ENCODE peak calls at places on chromosome 19, in ten cellular contexts. I is WTC11, T is left lung, S is spleen, F is omental fat pad, H is Calu3, V is AG10803, B is psoas muscle, L is cardiac fibroblast, Z is glutamatergic neuron. A is an unnamed sample.

GRCh38 chr19:46634045-46634655 is 1.9 kb downstream of the GNG8 start:
- DNase-seq in I (peak), T (peak), S (peak), F (no peak), H (peak), V (peak), B (peak), L (peak), Z (peak), A (peak)

GRCh38 chr19:46537136-46538097 is 41.8 kb upstream of the PNMA8B start:
- DNase-seq in I (peak), T (no peak), S (peak), F (peak), H (peak), V (peak), B (peak), L (peak), Z (peak), A (peak)

GRCh38 chr19:55112246-55112780 is 5.1 kb downstream of the PPP1R12C start:
- DNase-seq in I (no peak), T (no peak), S (no peak), F (no peak), H (no peak), V (no peak), B (peak), L (no peak), Z (no peak), A (no peak)

GRCh38 chr19:5824791-5825577 is 14.5 kb downstream of the FUT6 start:
- DNase-seq in I (no peak), T (no peak), S (no peak), F (no peak), H (no peak), V (no peak), B (no peak), L (no peak), Z (peak), A (no peak)

GRCh38 chr19:29263305-29264080 is 50.5 kb upstream of the UQCRFS1 start:
- DNase-seq in I (peak), T (no peak), S (no peak), F (peak), H (peak), V (peak), B (peak), L (peak), Z (peak), A (no peak)

GRCh38 chr19:34366670-34367423 is 1.9 kb downstream of the GPI start:
- DNase-seq in I (no peak), T (no peak), S (no peak), F (no peak), H (no peak), V (peak), B (peak), L (peak), Z (no peak), A (no peak)

GRCh38 chr19:4186087-4186993 is 3.9 kb downstream of the ANKRD24 start:
- DNase-seq in I (peak), T (peak), S (peak), F (peak), H (peak), V (peak), B (peak), L (peak), Z (peak), A (peak)

GRCh38 chr19:43469160-43469480 is 3.7 kb upstream of the LYPD3 start:
- DNase-seq in I (no peak), T (no peak), S (no peak), F (no peak), H (no peak), V (peak), B (no peak), L (no peak), Z (no peak), A (no peak)

GRCh38 chr19:19550454-19550842 is 12.4 kb downstream of the CILP2 start:
- DNase-seq in I (no peak), T (peak), S (no peak), F (no peak), H (no peak), V (peak), B (no peak), L (peak), Z (no peak), A (no peak)

GRCh38 chr19:57887195-57887941 is 1.5 kb downstream of the ZNF814 start:
- DNase-seq in I (peak), T (no peak), S (no peak), F (no peak), H (no peak), V (no peak), B (no peak), L (peak), Z (no peak), A (no peak)

GRCh38 chr19:32068805-32069204 is 276.6 kb upstream of the ZNF507 start:
- DNase-seq in I (no peak), T (no peak), S (no peak), F (no peak), H (no peak), V (no peak), B (no peak), L (no peak), Z (no peak), A (no peak)

GRCh38 chr19:5394907-5395505 is 54.4 kb upstream of the PTPRS start:
- DNase-seq in I (peak), T (no peak), S (no peak), F (no peak), H (no peak), V (no peak), B (no peak), L (no peak), Z (peak), A (no peak)

GRCh38 chr19:11378319-11379189 is 4.1 kb downstream of the SWSAP1 start:
- DNase-seq in I (peak), T (peak), S (peak), F (no peak), H (peak), V (peak), B (no peak), L (peak), Z (peak), A (no peak)

GRCh38 chr19:31066385-31066784 is 282.9 kb downstream of the TSHZ3 start:
- DNase-seq in I (no peak), T (no peak), S (no peak), F (no peak), H (no peak), V (peak), B (no peak), L (peak), Z (no peak), A (no peak)

GRCh38 chr19:15393963-15394362 is 14.4 kb upstream of the AKAP8 start:
- DNase-seq in I (no peak), T (no peak), S (no peak), F (no peak), H (no peak), V (peak), B (no peak), L (no peak), Z (no peak), A (no peak)

GRCh38 chr19:30107351-30107750 is 165.3 kb downstream of the URI1 start:
- DNase-seq in I (no peak), T (no peak), S (peak), F (no peak), H (no peak), V (no peak), B (no peak), L (no peak), Z (no peak), A (no peak)

GRCh38 chr19:29678484-29679106 is 13.3 kb downstream of the PLEKHF1 start:
- DNase-seq in I (no peak), T (peak), S (peak), F (no peak), H (no peak), V (no peak), B (peak), L (no peak), Z (peak), A (peak)

GRCh38 chr19:294341-294818 is 3.2 kb upstream of the PLPP2 start:
- DNase-seq in I (no peak), T (no peak), S (no peak), F (no peak), H (no peak), V (peak), B (peak), L (no peak), Z (no peak), A (no peak)

GRCh38 chr19:31976775-31977536 is 368.5 kb upstream of the ZNF507 start:
- DNase-seq in I (no peak), T (no peak), S (no peak), F (no peak), H (no peak), V (no peak), B (no peak), L (no peak), Z (no peak), A (no peak)

GRCh38 chr19:44585371-44586141 is 27.8 kb upstream of the IGSF23 start:
- DNase-seq in I (no peak), T (no peak), S (no peak), F (no peak), H (no peak), V (peak), B (no peak), L (peak), Z (no peak), A (no peak)

GRCh38 chr19:5804516-5805464 is at the start of gene NRTN:
- DNase-seq in I (peak), T (no peak), S (peak), F (no peak), H (peak), V (no peak), B (no peak), L (no peak), Z (peak), A (no peak)

GRCh38 chr19:1812426-1813196 is 535 bp upstream of the ATP8B3 start:
- DNase-seq in I (peak), T (peak), S (peak), F (peak), H (peak), V (peak), B (peak), L (peak), Z (peak), A (peak)

GRCh38 chr19:1811472-1811894 is 593 bp downstream of the ATP8B3 start:
- DNase-seq in I (no peak), T (peak), S (peak), F (peak), H (peak), V (peak), B (peak), L (peak), Z (peak), A (peak)

GRCh38 chr19:1810439-1811160 is 1.5 kb downstream of the ATP8B3 start:
- DNase-seq in I (no peak), T (no peak), S (peak), F (no peak), H (no peak), V (no peak), B (no peak), L (no peak), Z (peak), A (no peak)

GRCh38 chr19:1813197-1813836 is 1.2 kb upstream of the ATP8B3 start:
- DNase-seq in I (no peak), T (no peak), S (no peak), F (no peak), H (no peak), V (no peak), B (no peak), L (no peak), Z (no peak), A (no peak)

DNA sequence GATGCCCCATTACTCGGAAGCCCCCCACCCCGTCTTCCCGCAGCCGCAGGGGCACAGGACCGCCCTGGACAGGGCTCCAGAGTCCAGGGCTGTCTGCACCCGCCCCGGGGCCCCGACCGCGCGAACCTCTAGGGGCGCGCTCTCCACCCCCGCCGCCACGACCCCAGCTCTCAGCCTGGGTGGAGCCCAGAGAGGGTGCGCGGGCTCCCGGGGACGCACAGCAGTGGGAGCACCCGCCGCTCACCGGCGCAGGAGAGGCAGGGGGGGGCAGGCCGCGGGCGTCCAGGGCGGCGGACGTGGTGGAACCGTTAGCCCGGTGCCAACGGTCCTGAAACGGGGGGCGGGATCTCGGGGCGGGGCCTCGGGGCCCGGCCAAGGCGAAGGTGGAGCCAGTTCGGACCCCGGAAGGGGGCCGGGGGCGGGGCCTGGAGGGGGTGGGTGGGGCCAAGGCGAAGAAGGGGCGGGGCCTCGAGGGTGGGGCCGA is at the start of gene ATP8B3:
- DNase-seq in I (no peak), T (no peak), S (no peak), F (no peak), H (peak), V (no peak), B (no peak), L (no peak), Z (no peak), A (no peak)
- TF ChIP-seq CTCF in I (no peak), T (no peak), S (no peak), F (no peak), H (no peak), V (no peak), B (no peak), L (no peak), Z (no peak), A (peak)

GRCh38 chr19:18110833-18111232 is 13.3 kb downstream of the MAST3 start:
- DNase-seq in I (peak), T (peak), S (no peak), F (no peak), H (no peak), V (no peak), B (no peak), L (no peak), Z (no peak), A (no peak)

GRCh38 chr19:18108897-18109296 is 11.3 kb downstream of the MAST3 start:
- DNase-seq in I (no peak), T (no peak), S (no peak), F (no peak), H (no peak), V (no peak), B (no peak), L (no peak), Z (no peak), A (no peak)

GRCh38 chr19:18107235-18108083 is 9.9 kb downstream of the MAST3 start:
- DNase-seq in I (no peak), T (no peak), S (no peak), F (no peak), H (no peak), V (no peak), B (no peak), L (no peak), Z (no peak), A (peak)

GRCh38 chr19:18109731-18110671 is 12.4 kb downstream of the MAST3 start:
- DNase-seq in I (peak), T (peak), S (peak), F (no peak), H (peak), V (no peak), B (peak), L (no peak), Z (peak), A (no peak)

GRCh38 chr19:18109363-18109730 is 11.8 kb downstream of the MAST3 start:
- DNase-seq in I (no peak), T (no peak), S (no peak), F (no peak), H (no peak), V (no peak), B (no peak), L (no peak), Z (no peak), A (no peak)
- TF ChIP-seq CTCF in I (no peak), T (no peak), S (no peak), F (no peak), H (no peak), V (no peak), B (no peak), L (no peak), Z (no peak), A (no peak)

DNA sequence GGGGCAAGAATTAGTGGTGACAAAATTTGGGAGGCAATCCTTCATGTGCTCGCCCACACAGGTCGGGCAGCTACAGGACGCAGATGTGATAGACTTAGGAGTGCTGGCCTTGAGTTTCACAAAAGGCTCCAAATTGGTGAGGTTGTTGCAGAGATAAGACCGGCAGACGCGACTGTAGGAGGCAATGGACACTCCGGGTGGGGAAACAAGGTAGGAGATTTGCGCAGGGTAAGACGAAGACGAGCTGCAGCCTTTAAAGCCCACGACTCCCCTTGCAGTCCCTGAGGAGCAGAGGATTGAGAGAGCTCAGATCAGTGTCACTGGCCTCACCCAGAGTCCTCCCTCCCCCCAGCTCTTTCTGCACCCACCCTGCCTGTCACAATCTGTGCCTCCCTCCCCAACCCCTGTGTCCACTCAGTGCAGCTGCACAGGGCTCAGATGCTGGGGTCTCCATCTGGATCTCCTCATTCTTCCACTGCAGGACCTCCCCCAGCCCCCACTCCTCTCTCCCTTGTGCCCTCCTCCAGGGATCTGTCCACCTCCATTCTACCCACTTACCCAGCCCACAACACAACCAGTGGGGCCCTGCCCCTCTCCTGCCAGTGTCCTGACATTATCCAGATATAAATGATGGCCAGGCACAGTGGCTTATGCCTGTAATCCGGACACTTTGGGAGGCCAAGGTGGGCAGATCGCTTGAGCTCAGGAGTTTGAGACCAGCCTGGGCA is 6.3 kb downstream of the LYPD4 start:
- DNase-seq in I (no peak), T (no peak), S (no peak), F (no peak), H (no peak), V (no peak), B (no peak), L (no peak), Z (no peak), A (no peak)
- TF ChIP-seq CTCF in I (no peak), T (no peak), S (no peak), F (no peak), H (no peak), V (no peak), B (no peak), L (no peak), Z (no peak), A (no peak)

GRCh38 chr19:50008532-50008931 is 16.6 kb downstream of the VRK3 start:
- DNase-seq in I (peak), T (no peak), S (no peak), F (no peak), H (no peak), V (no peak), B (no peak), L (peak), Z (peak), A (no peak)
- TF ChIP-seq CTCF in I (no peak), T (no peak), S (no peak), F (no peak), H (no peak), V (peak), B (no peak), L (peak), Z (no peak), A (no peak)

GRCh38 chr19:8373867-8374813 is 10.2 kb downstream of the ANGPTL4 start:
- DNase-seq in I (no peak), T (no peak), S (no peak), F (no peak), H (no peak), V (no peak), B (peak), L (no peak), Z (no peak), A (no peak)
- TF ChIP-seq CTCF in I (no peak), T (no peak), S (no peak), F (no peak), H (no peak), V (no peak), B (no peak), L (no peak), Z (no peak), A (no peak)

DNA sequence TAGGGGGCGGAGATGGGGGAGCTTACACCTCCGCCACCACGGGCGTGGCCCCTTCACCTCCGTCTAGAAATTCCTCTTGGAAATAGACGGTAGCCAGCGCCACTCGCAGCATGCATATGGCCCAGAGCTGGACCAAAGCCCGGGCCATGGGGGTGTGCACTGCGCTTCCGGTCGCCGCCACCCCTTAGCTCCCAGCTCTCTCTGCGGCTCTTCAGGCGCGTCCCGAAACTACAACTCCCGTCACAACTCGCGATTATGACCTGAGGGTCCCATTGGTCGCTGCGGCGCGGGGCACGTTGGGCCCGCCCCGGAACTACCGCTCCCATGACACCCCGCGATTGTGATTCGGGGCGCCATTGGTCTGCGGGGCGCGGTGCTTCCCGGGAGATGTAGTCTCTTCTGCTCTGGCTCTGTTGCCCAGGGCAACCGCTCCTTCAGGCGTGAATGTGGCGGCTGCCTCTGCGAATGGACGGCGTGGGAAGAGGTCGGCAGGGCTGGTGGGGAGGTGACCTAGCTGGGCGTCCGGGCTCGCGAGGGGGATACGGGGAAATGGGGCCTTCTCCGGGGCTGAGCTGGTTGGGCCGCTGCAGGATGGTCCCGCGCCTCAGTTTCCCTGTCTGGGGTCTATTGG is at the start of the genes C19orf44 and CALR3:
- DNase-seq in I (peak), T (peak), S (peak), F (peak), H (peak), V (peak), B (peak), L (peak), Z (peak), A (peak)
- TF ChIP-seq CTCF in I (no peak), T (no peak), S (peak), F (no peak), H (no peak), V (peak), B (peak), L (no peak), Z (no peak), A (no peak)

GRCh38 chr19:1470864-1471513 is 8.0 kb downstream of the C19orf25 start:
- DNase-seq in I (peak), T (no peak), S (no peak), F (no peak), H (no peak), V (no peak), B (peak), L (no peak), Z (peak), A (no peak)

GRCh38 chr19:1469936-1470863 is 8.8 kb downstream of the C19orf25 start:
- DNase-seq in I (peak), T (no peak), S (peak), F (no peak), H (peak), V (peak), B (peak), L (no peak), Z (peak), A (no peak)

GRCh38 chr19:1473056-1473400 is 6.0 kb downstream of the C19orf25 start:
- DNase-seq in I (no peak), T (no peak), S (no peak), F (no peak), H (no peak), V (no peak), B (peak), L (no peak), Z (no peak), A (no peak)

GRCh38 chr19:1472227-1473055 is 6.6 kb downstream of the C19orf25 start:
- DNase-seq in I (peak), T (no peak), S (no peak), F (no peak), H (no peak), V (no peak), B (peak), L (no peak), Z (peak), A (no peak)

DNA sequence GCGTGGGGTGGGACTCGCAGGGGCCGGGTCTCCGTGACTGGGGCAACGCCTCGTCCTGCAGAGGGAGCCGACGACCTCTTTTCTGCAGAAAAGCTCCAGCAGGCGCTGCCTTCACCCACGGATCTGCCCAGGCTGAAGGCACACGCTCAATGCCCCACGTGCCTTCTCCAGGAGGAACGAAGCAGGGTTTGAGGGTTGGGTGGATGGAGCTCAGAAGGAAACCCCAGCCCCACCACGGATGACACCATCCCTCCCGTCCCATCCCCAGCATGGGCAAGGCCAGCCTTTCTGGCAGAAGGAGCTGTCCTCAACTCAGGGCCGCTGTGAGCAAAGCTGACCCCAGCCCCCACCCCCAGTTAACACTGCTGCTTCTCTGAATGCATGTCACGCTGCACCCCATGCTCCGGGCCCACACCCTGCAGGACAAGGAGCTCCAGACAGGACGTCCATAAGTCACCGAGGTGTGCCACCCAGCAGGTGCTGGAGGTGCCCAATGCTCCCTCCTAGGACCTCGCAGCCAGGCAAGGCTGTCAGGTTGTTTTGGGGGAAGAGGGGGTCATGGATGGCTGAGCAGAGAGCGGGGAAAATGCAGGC is 7.4 kb downstream of the C19orf25 start:
- DNase-seq in I (no peak), T (no peak), S (no peak), F (no peak), H (no peak), V (no peak), B (peak), L (no peak), Z (peak), A (no peak)
- TF ChIP-seq CTCF in I (no peak), T (no peak), S (no peak), F (no peak), H (no peak), V (peak), B (no peak), L (no peak), Z (no peak), A (no peak)

GRCh38 chr19:17726136-17726741 is 7.0 kb downstream of the MAP1S start:
- DNase-seq in I (no peak), T (no peak), S (no peak), F (no peak), H (no peak), V (no peak), B (no peak), L (no peak), Z (no peak), A (no peak)
- TF ChIP-seq CTCF in I (no peak), T (no peak), S (no peak), F (no peak), H (no peak), V (no peak), B (no peak), L (no peak), Z (no peak), A (peak)

A was measured in CD14-positive monocyte.